ENCODE peak calls at places on chromosomes 11 and 22, in six cellular contexts. Z is T-helper 2 cell; Q is GM13977; H is CD4-positive, alpha-beta T cell; O is testis; S is GM04504. D is an unnamed sample.

GRCh38 chr22:49769691-49770315 is 57.9 kb downstream of the BRD1 start:
- DNase-seq in Z (no peak), Q (no peak), H (no peak), O (no peak), S (no peak), D (no peak)

GRCh38 chr11:107593941-107594340 is 3.0 kb downstream of the ELMOD1 start:
- DNase-seq in Z (no peak), Q (no peak), H (no peak), O (no peak), S (no peak), D (no peak)

GRCh38 chr22:39628563-39629080 is 58.1 kb downstream of the CACNA1I start:
- DNase-seq in Z (no peak), Q (no peak), H (no peak), O (no peak), S (no peak), D (no peak)

GRCh38 chr11:120546312-120547205 is 35.0 kb downstream of the GRIK4 start:
- DNase-seq in Z (no peak), Q (no peak), H (no peak), O (no peak), S (peak; percentile 93), D (peak; percentile 83)

GRCh38 chr22:37746366-37747089 is 49.7 kb downstream of the TRIOBP start:
- DNase-seq in Z (peak; percentile 16), Q (no peak), H (no peak), O (no peak), S (no peak), D (no peak)

GRCh38 chr11:130315354-130315970 is 745 bp upstream of the ZBTB44 start:
- DNase-seq in Z (peak; percentile 80), Q (peak; percentile 56), H (peak; percentile 41), O (peak; percentile 38), S (no peak), D (no peak)

GRCh38 chr11:80929406-80929805 is 1488.6 kb upstream of the TENM4 start:
- DNase-seq in Z (no peak), Q (no peak), H (no peak), O (no peak), S (no peak), D (no peak)

GRCh38 chr11:6610591-6610990 is 1.4 kb downstream of the TAF10 start:
- DNase-seq in Z (no peak), Q (no peak), H (no peak), O (no peak), S (no peak), D (no peak)

GRCh38 chr22:32545801-32546200 is 71.2 kb downstream of the FBXO7 start:
- DNase-seq in Z (no peak), Q (no peak), H (no peak), O (no peak), S (no peak), D (no peak)

GRCh38 chr22:31399211-31400022 is at the start of gene DRG1:
- DNase-seq in Z (peak; percentile 96), Q (peak; percentile 99), H (peak; percentile 98), O (peak; percentile 97), S (peak; percentile 89), D (peak; percentile 83)

GRCh38 chr11:70725272-70725671 is 326.9 kb downstream of the CTTN start:
- DNase-seq in Z (no peak), Q (no peak), H (no peak), O (no peak), S (no peak), D (no peak)

GRCh38 chr22:30783021-30783420 is 88.3 kb downstream of the OSBP2 start:
- DNase-seq in Z (no peak), Q (no peak), H (no peak), O (no peak), S (no peak), D (no peak)

GRCh38 chr11:36455658-36456111 is 54.4 kb downstream of the TRAF6 start:
- DNase-seq in Z (peak; percentile 19), Q (no peak), H (no peak), O (peak; percentile 68), S (peak; percentile 97), D (peak; percentile 79)

GRCh38 chr11:2298795-2299747 is 2.6 kb downstream of the C11orf21 start:
- DNase-seq in Z (no peak), Q (peak; percentile 57), H (no peak), O (peak; percentile 54), S (no peak), D (no peak)

GRCh38 chr11:9155930-9156329 is 64.5 kb upstream of the SCUBE2 start:
- DNase-seq in Z (no peak), Q (no peak), H (no peak), O (no peak), S (no peak), D (no peak)

GRCh38 chr22:48489551-48490512 is 1337.8 kb downstream of the BRD1 start:
- DNase-seq in Z (no peak), Q (no peak), H (no peak), O (no peak), S (no peak), D (no peak)

GRCh38 chr11:28123151-28123571 is 15.0 kb downstream of the METTL15 start:
- DNase-seq in Z (no peak), Q (no peak), H (no peak), O (no peak), S (no peak), D (no peak)

GRCh38 chr11:8209208-8209807 is 40.5 kb upstream of the RIC3 start:
- DNase-seq in Z (peak; percentile 7), Q (no peak), H (no peak), O (peak; percentile 59), S (no peak), D (no peak)

GRCh38 chr11:68039526-68040086 is 781 bp downstream of the TCIRG1 start:
- DNase-seq in Z (no peak), Q (no peak), H (no peak), O (no peak), S (no peak), D (no peak)

GRCh38 chr11:66119348-66120133 is 49.5 kb downstream of the PACS1 start:
- DNase-seq in Z (no peak), Q (no peak), H (no peak), O (peak; percentile 60), S (peak; percentile 33), D (no peak)

GRCh38 chr11:13104619-13105236 is 95.6 kb downstream of the RASSF10 start:
- DNase-seq in Z (no peak), Q (no peak), H (no peak), O (no peak), S (no peak), D (no peak)

GRCh38 chr11:34302046-34302921 is 55.5 kb downstream of the ABTB2 start:
- DNase-seq in Z (no peak), Q (peak; percentile 57), H (no peak), O (no peak), S (peak; percentile 90), D (peak; percentile 95)

GRCh38 chr22:44369916-44370804 is 57.4 kb upstream of the SHISAL1 start:
- DNase-seq in Z (no peak), Q (no peak), H (no peak), O (no peak), S (no peak), D (no peak)

GRCh38 chr11:113363406-113363805 is 24.2 kb upstream of the ANKK1 start:
- DNase-seq in Z (peak; percentile 49), Q (no peak), H (no peak), O (no peak), S (no peak), D (no peak)

GRCh38 chr22:46153930-46154329 is 3.6 kb downstream of the PPARA start:
- DNase-seq in Z (no peak), Q (no peak), H (no peak), O (no peak), S (no peak), D (no peak)

GRCh38 chr11:119806064-119806915 is 77.3 kb upstream of the NECTIN1 start:
- DNase-seq in Z (no peak), Q (no peak), H (no peak), O (no peak), S (no peak), D (no peak)

D was measured in AG09319.